ENCODE peak calls at places on chromosomes 11 and 22, in seven cellular contexts. E is GM23248, U is PC-3, I is IMR-90, X is OCI-LY7, H is fibroblast of lung, Z is mesendoderm. V is an unnamed sample.

GRCh38 chr11:14443642-14444041 is 56.0 kb downstream of the COPB1 start:
- DNase-seq in E (peak; percentile 57), U (peak; percentile 77), I (peak; percentile 57), X (no peak), H (peak; percentile 49), Z (no peak), V (peak; percentile 46)

GRCh38 chr22:33920927-33921575 is 775 bp upstream of the LARGE1 start:
- DNase-seq in E (peak; percentile 99), U (peak; percentile 77), I (peak; percentile 94), X (peak; percentile 97), H (peak; percentile 93), Z (peak; percentile 98), V (peak; percentile 86)

GRCh38 chr11:69018924-69019323 is 5.9 kb upstream of the MRGPRF start:
- DNase-seq in E (peak; percentile 91), U (no peak), I (peak; percentile 71), X (no peak), H (peak; percentile 56), Z (no peak), V (peak; percentile 76)

GRCh38 chr11:118609380-118610219 is 2.2 kb downstream of the PHLDB1 start:
- DNase-seq in E (peak; percentile 81), U (no peak), I (peak; percentile 34), X (no peak), H (peak; percentile 52), Z (peak; percentile 26), V (peak; percentile 21)

GRCh38 chr11:78386551-78386950 is 31.1 kb downstream of the GAB2 start:
- DNase-seq in E (no peak), U (no peak), I (no peak), X (no peak), H (no peak), Z (no peak), V (no peak)

GRCh38 chr11:75406338-75406777 is 7.0 kb downstream of the RPS3 start:
- DNase-seq in E (peak; percentile 60), U (peak; percentile 67), I (peak; percentile 87), X (no peak), H (peak; percentile 29), Z (peak; percentile 40), V (peak; percentile 59)

GRCh38 chr11:130055637-130056036 is 14.1 kb upstream of the APLP2 start:
- DNase-seq in E (peak; percentile 90), U (no peak), I (no peak), X (no peak), H (no peak), Z (no peak), V (peak; percentile 47)

GRCh38 chr11:28794405-28794804 is 686.2 kb downstream of the METTL15 start:
- DNase-seq in E (no peak), U (peak; percentile 53), I (peak; percentile 13), X (no peak), H (no peak), Z (no peak), V (no peak)

DNA sequence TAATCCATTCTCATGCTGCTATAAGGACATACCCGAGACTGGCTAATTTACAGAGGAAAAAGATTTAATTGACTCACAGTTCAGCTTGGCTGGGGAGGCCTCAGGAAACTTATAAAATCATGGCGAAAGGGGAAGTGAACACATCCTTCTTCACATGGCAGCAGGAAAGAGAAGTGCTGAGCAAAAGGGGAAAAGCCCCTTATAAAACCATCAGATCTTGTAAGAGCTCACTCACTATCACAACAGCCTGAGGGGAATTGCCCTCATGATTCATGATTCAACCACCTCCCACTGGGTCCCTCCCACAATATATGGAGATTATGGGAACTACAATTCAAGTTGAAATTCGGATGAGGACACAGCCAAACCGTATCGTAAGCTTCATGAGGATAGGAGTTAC is 3.8 kb upstream of the CYB5R2 start:
- DNase-seq in E (peak; percentile 70), U (peak; percentile 87), I (peak; percentile 41), X (no peak), H (no peak), Z (peak; percentile 68), V (no peak)
- H3K4me2 ChIP-seq in E (peak overlapping the region; percentile 27), U (peak overlapping the region; percentile 34), I (no peak overlapping the region), X (no peak overlapping the region), H (no peak overlapping the region), Z (no peak overlapping the region), V (peak overlapping the region; percentile 23)

DNA sequence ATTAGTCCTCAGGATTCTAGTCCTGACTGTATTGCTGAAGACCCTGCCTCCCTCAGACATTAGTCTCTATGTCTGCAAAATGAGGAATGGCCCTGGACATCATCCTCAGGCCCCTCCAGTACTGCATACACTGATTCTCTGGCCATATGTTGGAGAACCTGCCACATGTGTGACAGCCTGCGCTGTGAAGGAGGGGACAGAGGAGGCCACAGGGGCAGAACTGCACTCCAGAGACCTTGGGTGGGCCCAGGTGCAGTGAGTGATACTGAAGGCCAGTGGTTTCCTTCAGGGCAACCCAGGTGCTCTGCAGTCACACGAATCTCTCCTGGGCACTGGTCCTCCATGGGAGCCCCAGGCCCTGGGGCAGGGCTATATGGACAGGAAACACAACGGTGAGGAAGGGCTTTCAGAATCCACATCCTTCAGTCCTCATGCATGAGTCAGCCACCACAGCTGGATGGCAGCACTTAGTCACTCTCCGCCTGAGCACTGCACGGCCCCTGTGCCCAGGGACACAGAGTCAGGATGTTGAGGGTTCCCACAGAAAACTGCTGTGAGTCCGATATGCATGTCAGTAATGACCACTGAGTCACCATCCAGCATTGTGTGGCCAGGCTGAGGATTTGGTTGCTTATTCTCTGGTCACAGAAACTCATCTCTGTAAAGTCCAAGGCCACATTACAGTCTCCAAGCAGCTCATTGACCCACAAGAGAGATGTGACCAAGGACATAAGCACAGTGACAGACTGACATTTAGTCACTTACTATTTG is 39.7 kb downstream of the ME3 start:
- DNase-seq in E (peak; percentile 99), U (peak; percentile 92), I (peak; percentile 99), X (no peak), H (peak; percentile 91), Z (peak; percentile 95), V (peak; percentile 97)
- H3K4me2 ChIP-seq in E (peak overlapping the region; percentile 52), U (peak overlapping the region; percentile 24), I (peak overlapping the region; percentile 0), X (no peak overlapping the region), H (peak overlapping the region; percentile 33), Z (no peak overlapping the region), V (peak overlapping the region; percentile 61)

GRCh38 chr11:36008576-36008975 is 64.7 kb downstream of the LDLRAD3 start:
- DNase-seq in E (peak; percentile 18), U (peak; percentile 58), I (peak; percentile 48), X (no peak), H (peak; percentile 46), Z (no peak), V (peak; percentile 38)
- H3K4me2 ChIP-seq in E (peak overlapping the region; percentile 74), U (peak overlapping the region; percentile 81), I (no peak overlapping the region), X (no peak overlapping the region), H (no peak overlapping the region), Z (no peak overlapping the region), V (peak overlapping the region; percentile 67)

GRCh38 chr11:2194877-2195755 is 23.5 kb upstream of the TH start:
- DNase-seq in E (peak; percentile 62), U (peak; percentile 60), I (peak; percentile 6), X (peak; percentile 41), H (peak; percentile 28), Z (peak; percentile 55), V (no peak)
- H3K4me2 ChIP-seq in E (no peak overlapping the region), U (peak overlapping the region; percentile 40), I (no peak overlapping the region), X (no peak overlapping the region), H (no peak overlapping the region), Z (no peak overlapping the region), V (no peak overlapping the region)

GRCh38 chr22:36328635-36329216 is 59.0 kb downstream of the MYH9 start:
- DNase-seq in E (peak; percentile 74), U (peak; percentile 69), I (peak; percentile 96), X (peak; percentile 19), H (peak; percentile 90), Z (peak; percentile 66), V (peak; percentile 94)

GRCh38 chr22:36330655-36331305 is 57.0 kb downstream of the MYH9 start:
- DNase-seq in E (peak; percentile 67), U (peak; percentile 46), I (peak; percentile 63), X (no peak), H (peak; percentile 83), Z (peak; percentile 92), V (peak; percentile 64)

GRCh38 chr22:36327922-36328551 is 59.7 kb downstream of the MYH9 start:
- DNase-seq in E (peak; percentile 40), U (no peak), I (peak; percentile 78), X (no peak), H (peak; percentile 85), Z (no peak), V (peak; percentile 67)

GRCh38 chr22:36330127-36330526 is 57.6 kb downstream of the MYH9 start:
- DNase-seq in E (peak; percentile 25), U (no peak), I (no peak), X (no peak), H (no peak), Z (peak; percentile 44), V (no peak)

DNA sequence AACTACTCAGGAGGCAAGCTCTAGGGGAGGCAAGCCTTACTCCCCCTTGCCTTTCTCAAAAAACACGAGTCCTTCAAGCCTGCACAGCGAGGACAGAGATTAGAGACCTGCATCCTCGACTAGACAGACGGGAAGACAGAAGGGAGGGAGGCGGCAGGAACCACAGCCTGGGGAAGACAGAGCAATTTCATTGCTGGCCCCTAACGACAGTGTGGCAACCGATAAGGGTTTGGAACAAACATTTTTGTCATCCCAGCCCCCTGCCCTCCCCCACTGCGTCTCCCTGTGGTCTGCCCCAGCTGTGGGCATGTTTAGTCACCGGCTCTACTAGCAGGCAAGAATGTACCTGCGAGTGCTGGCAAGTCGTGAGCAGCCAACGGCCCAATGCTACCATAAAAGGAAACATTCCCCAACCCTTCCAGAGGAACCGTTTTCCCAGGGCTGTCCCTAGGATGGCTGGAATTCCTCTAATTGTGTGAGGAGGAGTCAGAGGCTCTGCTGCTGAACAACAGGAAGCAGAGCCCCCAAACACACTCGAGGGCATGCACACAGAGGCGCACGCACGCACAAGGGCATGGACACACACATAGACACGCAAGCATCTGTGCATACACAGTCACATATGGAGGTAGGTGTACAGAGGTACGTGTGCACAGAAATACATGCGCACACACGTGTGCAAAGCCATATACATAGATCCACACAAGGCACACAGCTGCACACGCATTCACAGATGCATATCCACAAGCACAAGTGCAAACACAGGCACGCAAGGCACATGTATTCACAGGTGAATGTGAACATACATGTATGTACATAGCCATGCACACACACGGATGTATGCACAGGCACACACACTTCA is 58.3 kb downstream of the MYH9 start:
- DNase-seq in E (peak; percentile 72), U (peak; percentile 95), I (peak; percentile 97), X (peak; percentile 5), H (peak; percentile 94), Z (peak; percentile 100), V (peak; percentile 98)
- H3K4me2 ChIP-seq in E (peak overlapping the region; percentile 17), U (peak overlapping the region; percentile 83), I (peak overlapping the region; percentile 15), X (peak overlapping the region; percentile 39), H (peak overlapping the region; percentile 79), Z (no peak overlapping the region), V (peak overlapping the region; percentile 75)

GRCh38 chr11:7890417-7891179 is 40.5 kb downstream of the OR10A6 start:
- DNase-seq in E (peak; percentile 32), U (no peak), I (no peak), X (peak; percentile 86), H (no peak), Z (peak; percentile 93), V (no peak)
- H3K4me2 ChIP-seq in E (peak overlapping the region; percentile 76), U (peak overlapping the region; percentile 56), I (peak overlapping the region; percentile 89), X (peak overlapping the region; percentile 58), H (peak overlapping the region; percentile 75), Z (no peak overlapping the region), V (no peak overlapping the region)

DNA sequence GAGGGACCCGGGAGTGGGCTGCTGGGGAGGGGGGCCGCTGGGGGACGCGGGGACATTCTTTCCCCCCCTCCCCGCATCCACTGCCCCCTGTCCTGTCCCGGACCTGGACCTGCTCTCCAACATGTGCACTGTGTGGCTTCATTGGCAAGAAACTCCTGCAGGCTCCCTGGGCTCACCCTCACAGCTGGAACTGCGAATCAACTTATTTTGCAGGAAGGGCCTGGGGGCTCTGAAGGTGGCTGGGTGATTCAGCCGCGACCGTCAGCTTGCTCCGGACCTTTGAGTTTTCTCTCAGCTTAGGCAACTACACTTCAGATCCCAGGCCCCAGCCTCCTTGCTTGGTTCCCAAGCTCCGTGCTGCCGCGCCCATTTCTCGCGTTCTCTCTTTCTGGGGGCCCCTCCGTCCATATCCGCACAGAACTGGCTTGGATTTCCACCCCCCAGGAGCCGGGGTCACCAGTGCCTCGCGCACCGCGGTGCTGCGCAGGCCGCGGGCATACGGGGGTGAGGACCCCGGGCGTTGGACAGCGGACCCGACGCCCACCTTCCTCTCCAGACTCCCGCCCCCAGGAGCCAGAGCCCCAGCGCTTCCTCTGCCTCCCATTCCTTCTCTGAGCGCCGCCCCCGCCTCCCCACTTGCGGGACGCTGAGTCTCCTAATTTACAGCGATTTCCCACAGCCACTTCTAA is 475 bp upstream of the AHNAK start:
- DNase-seq in E (peak; percentile 86), U (peak; percentile 77), I (peak; percentile 49), X (no peak), H (peak; percentile 57), Z (peak; percentile 76), V (no peak)
- H3K4me2 ChIP-seq in E (peak overlapping the region; percentile 86), U (peak overlapping the region; percentile 89), I (peak overlapping the region; percentile 95), X (no peak overlapping the region), H (peak overlapping the region; percentile 98), Z (peak overlapping the region; percentile 74), V (peak overlapping the region; percentile 90)

V was measured in astrocyte.